ENCODE peak calls at places on chromosomes 1 and 21, in five cellular contexts. One of them, this sample, is unnamed.

GRCh38 chr1:203048086-203048485 is 21.8 kb downstream of the PPFIA4 start:
- DNase-seq in GM23248: no peak
- DNase-seq in mucosa of descending colon: no peak
- DNase-seq in activated T-helper 1 cell treated with anti-CD3 and anti-CD28 coated beads, Interleukin-12 subunit alpha, Interleukin-12 subunit beta, Interleukin-2, Interleukin-4 antibody, amounts not matched to agents 30 ng/mL and 10 ng/mL and 1 ng/mL, durations not matched to agents 14 hours and 24 hours and 36 hours: no peak
- DNase-seq in A172: no peak
- DNase-seq in this sample: no peak

GRCh38 chr1:151763990-151764389 is 694 bp upstream of the MRPL9 start:
- DNase-seq in GM23248: peak
- DNase-seq in mucosa of descending colon: no peak
- DNase-seq in activated T-helper 1 cell treated with anti-CD3 and anti-CD28 coated beads, Interleukin-12 subunit alpha, Interleukin-12 subunit beta, Interleukin-2, Interleukin-4 antibody, amounts not matched to agents 30 ng/mL and 10 ng/mL and 1 ng/mL, durations not matched to agents 14 hours and 24 hours and 36 hours: no peak
- DNase-seq in A172: no peak
- DNase-seq in this sample: no peak

GRCh38 chr21:14952916-14953315 is 111.9 kb downstream of the NRIP1 start:
- DNase-seq in GM23248: no peak
- DNase-seq in mucosa of descending colon: no peak
- DNase-seq in activated T-helper 1 cell treated with anti-CD3 and anti-CD28 coated beads, Interleukin-12 subunit alpha, Interleukin-12 subunit beta, Interleukin-2, Interleukin-4 antibody, amounts not matched to agents 30 ng/mL and 10 ng/mL and 1 ng/mL, durations not matched to agents 14 hours and 24 hours and 36 hours: no peak
- DNase-seq in A172: no peak
- DNase-seq in this sample: no peak

GRCh38 chr1:14217384-14217783 is 381.1 kb upstream of the KAZN start:
- DNase-seq in GM23248: no peak
- DNase-seq in mucosa of descending colon: no peak
- DNase-seq in activated T-helper 1 cell treated with anti-CD3 and anti-CD28 coated beads, Interleukin-12 subunit alpha, Interleukin-12 subunit beta, Interleukin-2, Interleukin-4 antibody, amounts not matched to agents 30 ng/mL and 10 ng/mL and 1 ng/mL, durations not matched to agents 14 hours and 24 hours and 36 hours: no peak
- DNase-seq in A172: no peak
- DNase-seq in this sample: no peak

GRCh38 chr1:185421485-185422100 is 104.5 kb upstream of the IVNS1ABP start:
- DNase-seq in GM23248: peak
- DNase-seq in mucosa of descending colon: no peak
- DNase-seq in activated T-helper 1 cell treated with anti-CD3 and anti-CD28 coated beads, Interleukin-12 subunit alpha, Interleukin-12 subunit beta, Interleukin-2, Interleukin-4 antibody, amounts not matched to agents 30 ng/mL and 10 ng/mL and 1 ng/mL, durations not matched to agents 14 hours and 24 hours and 36 hours: no peak
- DNase-seq in A172: no peak
- DNase-seq in this sample: no peak

GRCh38 chr1:1371354-1371740 is 3.7 kb downstream of the AURKAIP1 start:
- DNase-seq in GM23248: peak
- DNase-seq in mucosa of descending colon: peak
- DNase-seq in activated T-helper 1 cell treated with anti-CD3 and anti-CD28 coated beads, Interleukin-12 subunit alpha, Interleukin-12 subunit beta, Interleukin-2, Interleukin-4 antibody, amounts not matched to agents 30 ng/mL and 10 ng/mL and 1 ng/mL, durations not matched to agents 14 hours and 24 hours and 36 hours: peak
- DNase-seq in A172: no peak
- DNase-seq in this sample: no peak

GRCh38 chr1:227560393-227560792 is 3.0 kb upstream of the ZNF678 start:
- DNase-seq in GM23248: no peak
- DNase-seq in mucosa of descending colon: peak
- DNase-seq in activated T-helper 1 cell treated with anti-CD3 and anti-CD28 coated beads, Interleukin-12 subunit alpha, Interleukin-12 subunit beta, Interleukin-2, Interleukin-4 antibody, amounts not matched to agents 30 ng/mL and 10 ng/mL and 1 ng/mL, durations not matched to agents 14 hours and 24 hours and 36 hours: no peak
- DNase-seq in A172: no peak
- DNase-seq in this sample: no peak

GRCh38 chr1:77888071-77888428 is 374 bp upstream of the NEXN start:
- DNase-seq in GM23248: peak
- DNase-seq in mucosa of descending colon: no peak
- DNase-seq in activated T-helper 1 cell treated with anti-CD3 and anti-CD28 coated beads, Interleukin-12 subunit alpha, Interleukin-12 subunit beta, Interleukin-2, Interleukin-4 antibody, amounts not matched to agents 30 ng/mL and 10 ng/mL and 1 ng/mL, durations not matched to agents 14 hours and 24 hours and 36 hours: no peak
- DNase-seq in A172: peak
- DNase-seq in this sample: no peak

GRCh38 chr1:37471345-37472231 is 2.8 kb upstream of the ZC3H12A start:
- DNase-seq in GM23248: peak
- DNase-seq in mucosa of descending colon: peak
- DNase-seq in activated T-helper 1 cell treated with anti-CD3 and anti-CD28 coated beads, Interleukin-12 subunit alpha, Interleukin-12 subunit beta, Interleukin-2, Interleukin-4 antibody, amounts not matched to agents 30 ng/mL and 10 ng/mL and 1 ng/mL, durations not matched to agents 14 hours and 24 hours and 36 hours: no peak
- DNase-seq in A172: peak
- DNase-seq in this sample: peak

GRCh38 chr21:27201197-27201596 is 234.3 kb upstream of the ADAMTS5 start:
- DNase-seq in GM23248: peak
- DNase-seq in mucosa of descending colon: no peak
- DNase-seq in activated T-helper 1 cell treated with anti-CD3 and anti-CD28 coated beads, Interleukin-12 subunit alpha, Interleukin-12 subunit beta, Interleukin-2, Interleukin-4 antibody, amounts not matched to agents 30 ng/mL and 10 ng/mL and 1 ng/mL, durations not matched to agents 14 hours and 24 hours and 36 hours: no peak
- DNase-seq in A172: no peak
- DNase-seq in this sample: no peak

GRCh38 chr21:15141236-15141970 is 76.6 kb upstream of the NRIP1 start:
- DNase-seq in GM23248: no peak
- DNase-seq in mucosa of descending colon: peak
- DNase-seq in activated T-helper 1 cell treated with anti-CD3 and anti-CD28 coated beads, Interleukin-12 subunit alpha, Interleukin-12 subunit beta, Interleukin-2, Interleukin-4 antibody, amounts not matched to agents 30 ng/mL and 10 ng/mL and 1 ng/mL, durations not matched to agents 14 hours and 24 hours and 36 hours: no peak
- DNase-seq in A172: no peak
- DNase-seq in this sample: no peak

GRCh38 chr1:205998457-205999241 is 4.5 kb downstream of the RAB7B start:
- DNase-seq in GM23248: no peak
- DNase-seq in mucosa of descending colon: no peak
- DNase-seq in activated T-helper 1 cell treated with anti-CD3 and anti-CD28 coated beads, Interleukin-12 subunit alpha, Interleukin-12 subunit beta, Interleukin-2, Interleukin-4 antibody, amounts not matched to agents 30 ng/mL and 10 ng/mL and 1 ng/mL, durations not matched to agents 14 hours and 24 hours and 36 hours: no peak
- DNase-seq in A172: no peak
- DNase-seq in this sample: no peak

GRCh38 chr1:204959836-204960235 is 83.2 kb upstream of the CNTN2 start:
- DNase-seq in GM23248: no peak
- DNase-seq in mucosa of descending colon: no peak
- DNase-seq in activated T-helper 1 cell treated with anti-CD3 and anti-CD28 coated beads, Interleukin-12 subunit alpha, Interleukin-12 subunit beta, Interleukin-2, Interleukin-4 antibody, amounts not matched to agents 30 ng/mL and 10 ng/mL and 1 ng/mL, durations not matched to agents 14 hours and 24 hours and 36 hours: no peak
- DNase-seq in A172: no peak
- DNase-seq in this sample: peak

GRCh38 chr1:18266391-18266790 is 158.8 kb downstream of the IGSF21 start:
- DNase-seq in GM23248: no peak
- DNase-seq in mucosa of descending colon: no peak
- DNase-seq in activated T-helper 1 cell treated with anti-CD3 and anti-CD28 coated beads, Interleukin-12 subunit alpha, Interleukin-12 subunit beta, Interleukin-2, Interleukin-4 antibody, amounts not matched to agents 30 ng/mL and 10 ng/mL and 1 ng/mL, durations not matched to agents 14 hours and 24 hours and 36 hours: no peak
- DNase-seq in A172: no peak
- DNase-seq in this sample: no peak

GRCh38 chr1:197145451-197146029 is 929 bp downstream of the ASPM start:
- DNase-seq in GM23248: peak
- DNase-seq in mucosa of descending colon: no peak
- DNase-seq in activated T-helper 1 cell treated with anti-CD3 and anti-CD28 coated beads, Interleukin-12 subunit alpha, Interleukin-12 subunit beta, Interleukin-2, Interleukin-4 antibody, amounts not matched to agents 30 ng/mL and 10 ng/mL and 1 ng/mL, durations not matched to agents 14 hours and 24 hours and 36 hours: no peak
- DNase-seq in A172: peak
- DNase-seq in this sample: no peak

GRCh38 chr21:33026878-33027400 is 1.2 kb downstream of the OLIG2 start:
- DNase-seq in GM23248: peak
- DNase-seq in mucosa of descending colon: no peak
- DNase-seq in activated T-helper 1 cell treated with anti-CD3 and anti-CD28 coated beads, Interleukin-12 subunit alpha, Interleukin-12 subunit beta, Interleukin-2, Interleukin-4 antibody, amounts not matched to agents 30 ng/mL and 10 ng/mL and 1 ng/mL, durations not matched to agents 14 hours and 24 hours and 36 hours: no peak
- DNase-seq in A172: no peak
- DNase-seq in this sample: no peak

GRCh38 chr1:182764029-182764768 is 25.4 kb upstream of the NPL start:
- DNase-seq in GM23248: no peak
- DNase-seq in mucosa of descending colon: no peak
- DNase-seq in activated T-helper 1 cell treated with anti-CD3 and anti-CD28 coated beads, Interleukin-12 subunit alpha, Interleukin-12 subunit beta, Interleukin-2, Interleukin-4 antibody, amounts not matched to agents 30 ng/mL and 10 ng/mL and 1 ng/mL, durations not matched to agents 14 hours and 24 hours and 36 hours: no peak
- DNase-seq in A172: peak
- DNase-seq in this sample: no peak

GRCh38 chr1:59292557-59292956 is 4.3 kb upstream of the FGGY start:
- DNase-seq in GM23248: peak
- DNase-seq in mucosa of descending colon: no peak
- DNase-seq in activated T-helper 1 cell treated with anti-CD3 and anti-CD28 coated beads, Interleukin-12 subunit alpha, Interleukin-12 subunit beta, Interleukin-2, Interleukin-4 antibody, amounts not matched to agents 30 ng/mL and 10 ng/mL and 1 ng/mL, durations not matched to agents 14 hours and 24 hours and 36 hours: no peak
- DNase-seq in A172: no peak
- DNase-seq in this sample: peak

GRCh38 chr1:23497777-23498439 is 13.9 kb upstream of the ASAP3 start:
- DNase-seq in GM23248: no peak
- DNase-seq in mucosa of descending colon: no peak
- DNase-seq in activated T-helper 1 cell treated with anti-CD3 and anti-CD28 coated beads, Interleukin-12 subunit alpha, Interleukin-12 subunit beta, Interleukin-2, Interleukin-4 antibody, amounts not matched to agents 30 ng/mL and 10 ng/mL and 1 ng/mL, durations not matched to agents 14 hours and 24 hours and 36 hours: no peak
- DNase-seq in A172: no peak
- DNase-seq in this sample: no peak

GRCh38 chr1:51693420-51694144 is 76.7 kb downstream of the OSBPL9 start:
- DNase-seq in GM23248: peak
- DNase-seq in mucosa of descending colon: no peak
- DNase-seq in activated T-helper 1 cell treated with anti-CD3 and anti-CD28 coated beads, Interleukin-12 subunit alpha, Interleukin-12 subunit beta, Interleukin-2, Interleukin-4 antibody, amounts not matched to agents 30 ng/mL and 10 ng/mL and 1 ng/mL, durations not matched to agents 14 hours and 24 hours and 36 hours: no peak
- DNase-seq in A172: peak
- DNase-seq in this sample: no peak

GRCh38 chr1:54922921-54923421 is 36.0 kb upstream of the DHCR24 start:
- DNase-seq in GM23248: peak
- DNase-seq in mucosa of descending colon: no peak
- DNase-seq in activated T-helper 1 cell treated with anti-CD3 and anti-CD28 coated beads, Interleukin-12 subunit alpha, Interleukin-12 subunit beta, Interleukin-2, Interleukin-4 antibody, amounts not matched to agents 30 ng/mL and 10 ng/mL and 1 ng/mL, durations not matched to agents 14 hours and 24 hours and 36 hours: no peak
- DNase-seq in A172: no peak
- DNase-seq in this sample: peak

GRCh38 chr21:17402885-17403477 is 109.9 kb upstream of the CXADR start:
- DNase-seq in GM23248: peak
- DNase-seq in mucosa of descending colon: no peak
- DNase-seq in activated T-helper 1 cell treated with anti-CD3 and anti-CD28 coated beads, Interleukin-12 subunit alpha, Interleukin-12 subunit beta, Interleukin-2, Interleukin-4 antibody, amounts not matched to agents 30 ng/mL and 10 ng/mL and 1 ng/mL, durations not matched to agents 14 hours and 24 hours and 36 hours: no peak
- DNase-seq in A172: no peak
- DNase-seq in this sample: no peak

GRCh38 chr1:246221390-246222240 is 285.5 kb downstream of the SMYD3 start:
- DNase-seq in GM23248: no peak
- DNase-seq in mucosa of descending colon: no peak
- DNase-seq in activated T-helper 1 cell treated with anti-CD3 and anti-CD28 coated beads, Interleukin-12 subunit alpha, Interleukin-12 subunit beta, Interleukin-2, Interleukin-4 antibody, amounts not matched to agents 30 ng/mL and 10 ng/mL and 1 ng/mL, durations not matched to agents 14 hours and 24 hours and 36 hours: no peak
- DNase-seq in A172: no peak
- DNase-seq in this sample: no peak

GRCh38 chr21:25660233-25660632 is 21.2 kb downstream of the JAM2 start:
- DNase-seq in GM23248: no peak
- DNase-seq in mucosa of descending colon: no peak
- DNase-seq in activated T-helper 1 cell treated with anti-CD3 and anti-CD28 coated beads, Interleukin-12 subunit alpha, Interleukin-12 subunit beta, Interleukin-2, Interleukin-4 antibody, amounts not matched to agents 30 ng/mL and 10 ng/mL and 1 ng/mL, durations not matched to agents 14 hours and 24 hours and 36 hours: no peak
- DNase-seq in A172: no peak
- DNase-seq in this sample: no peak

GRCh38 chr1:37237948-37238347 is 203.6 kb upstream of the GRIK3 start:
- DNase-seq in GM23248: no peak
- DNase-seq in mucosa of descending colon: no peak
- DNase-seq in activated T-helper 1 cell treated with anti-CD3 and anti-CD28 coated beads, Interleukin-12 subunit alpha, Interleukin-12 subunit beta, Interleukin-2, Interleukin-4 antibody, amounts not matched to agents 30 ng/mL and 10 ng/mL and 1 ng/mL, durations not matched to agents 14 hours and 24 hours and 36 hours: no peak
- DNase-seq in A172: no peak
- DNase-seq in this sample: no peak

GRCh38 chr1:156804572-156805243 is 11.9 kb downstream of the SH2D2A start:
- DNase-seq in GM23248: peak
- DNase-seq in mucosa of descending colon: no peak
- DNase-seq in activated T-helper 1 cell treated with anti-CD3 and anti-CD28 coated beads, Interleukin-12 subunit alpha, Interleukin-12 subunit beta, Interleukin-2, Interleukin-4 antibody, amounts not matched to agents 30 ng/mL and 10 ng/mL and 1 ng/mL, durations not matched to agents 14 hours and 24 hours and 36 hours: no peak
- DNase-seq in A172: peak
- DNase-seq in this sample: no peak

GRCh38 chr21:45055861-45056260 is 18.5 kb upstream of the ADARB1 start:
- DNase-seq in GM23248: peak
- DNase-seq in mucosa of descending colon: no peak
- DNase-seq in activated T-helper 1 cell treated with anti-CD3 and anti-CD28 coated beads, Interleukin-12 subunit alpha, Interleukin-12 subunit beta, Interleukin-2, Interleukin-4 antibody, amounts not matched to agents 30 ng/mL and 10 ng/mL and 1 ng/mL, durations not matched to agents 14 hours and 24 hours and 36 hours: no peak
- DNase-seq in A172: no peak
- DNase-seq in this sample: no peak

GRCh38 chr21:25911730-25912401 is 177.1 kb downstream of the GABPA start:
- DNase-seq in GM23248: no peak
- DNase-seq in mucosa of descending colon: peak
- DNase-seq in activated T-helper 1 cell treated with anti-CD3 and anti-CD28 coated beads, Interleukin-12 subunit alpha, Interleukin-12 subunit beta, Interleukin-2, Interleukin-4 antibody, amounts not matched to agents 30 ng/mL and 10 ng/mL and 1 ng/mL, durations not matched to agents 14 hours and 24 hours and 36 hours: no peak
- DNase-seq in A172: no peak
- DNase-seq in this sample: no peak

This sample was measured in heart left ventricle.